ENCODE peak calls at places on chromosomes 4 and X, in five cellular contexts. Y is NCI-H1436, O is M059J, J is transverse colon, D is NCI-H2081. F is an unnamed sample.

GRCh38 chr4:8274772-8275241 is 5.3 kb downstream of the HTRA3 start:
- DNase-seq in Y (no peak), D (no peak), J (peak; percentile 74), O (peak; percentile 61), F (no peak)

GRCh38 chr4:15164571-15164970 is 162.3 kb downstream of the CPEB2 start:
- DNase-seq in O (peak; percentile 76), J (no peak), Y (no peak), D (no peak), F (peak; percentile 42)

GRCh38 chr4:575281-576141 is 584 bp downstream of the TMEM271 start:
- DNase-seq in O (no peak), D (peak; percentile 8), Y (no peak), J (no peak), F (peak; percentile 56)

GRCh38 chrX:56281789-56282188 is 49.6 kb downstream of the KLF8 start:
- DNase-seq in D (no peak), J (no peak), Y (no peak), O (peak; percentile 29), F (peak; percentile 15)

GRCh38 chr4:9709724-9710123 is 71.7 kb upstream of the DRD5 start:
- DNase-seq in O (no peak), D (no peak), Y (no peak), J (no peak), F (no peak)

GRCh38 chr4:147793973-147794690 is 62.2 kb downstream of the ARHGAP10 start:
- DNase-seq in J (no peak), D (no peak), O (no peak), Y (no peak), F (no peak)

GRCh38 chrX:24014388-24015018 is 12.5 kb downstream of the KLHL15 start:
- DNase-seq in D (no peak), J (no peak), Y (no peak), O (no peak), F (no peak)

GRCh38 chr4:139188648-139189416 is 11.8 kb upstream of the ELF2 start:
- DNase-seq in D (no peak), J (no peak), Y (no peak), O (peak; percentile 12), F (peak; percentile 39)

GRCh38 chrX:18424482-18425198 is 768 bp upstream of the CDKL5 start:
- DNase-seq in Y (no peak), D (peak; percentile 37), O (peak; percentile 45), J (peak; percentile 19), F (peak; percentile 61)

GRCh38 chr4:56410247-56410646 is 23.0 kb upstream of the AASDH start:
- DNase-seq in D (peak; percentile 77), O (peak; percentile 97), Y (peak; percentile 80), J (peak; percentile 17), F (peak; percentile 98)

GRCh38 chrX:114619874-114620273 is 36.0 kb downstream of the HTR2C start:
- DNase-seq in D (no peak), O (peak; percentile 10), J (no peak), Y (no peak), F (peak; percentile 13)

GRCh38 chr4:6175426-6175825 is 24.9 kb downstream of the JAKMIP1 start:
- DNase-seq in D (no peak), Y (no peak), O (no peak), J (no peak), F (no peak)

GRCh38 chr4:48930654-48931053 is 24.1 kb upstream of the OCIAD2 start:
- DNase-seq in D (no peak), Y (peak; percentile 4), J (no peak), O (no peak), F (no peak)

GRCh38 chr4:70280567-70280966 is 38.2 kb downstream of the CSN3 start:
- DNase-seq in J (no peak), Y (no peak), D (no peak), O (no peak), F (no peak)

GRCh38 chr4:75995727-75996126 is 5.0 kb upstream of the SDAD1 start:
- DNase-seq in D (peak; percentile 31), O (peak; percentile 38), J (no peak), Y (peak; percentile 43), F (peak; percentile 67)

GRCh38 chr4:38663021-38663800 is 788 bp upstream of the KLF3 start:
- DNase-seq in J (no peak), Y (no peak), D (no peak), O (no peak), F (peak; percentile 32)

GRCh38 chr4:55561884-55562283 is 15.2 kb upstream of the CLOCK start:
- DNase-seq in Y (no peak), D (no peak), J (no peak), O (no peak), F (no peak)

GRCh38 chr4:164866817-164867490 is 10.0 kb upstream of the APELA start:
- DNase-seq in O (no peak), Y (no peak), J (no peak), D (no peak), F (no peak)

GRCh38 chrX:37785569-37785968 is 5.7 kb downstream of the CYBB start:
- DNase-seq in D (no peak), J (no peak), Y (no peak), O (peak; percentile 67), F (peak; percentile 50)

GRCh38 chrX:110454336-110454735 is 95.7 kb downstream of the RTL9 start:
- DNase-seq in J (no peak), O (no peak), Y (no peak), D (no peak), F (no peak)

GRCh38 chr4:99885063-99885664 is 9.1 kb downstream of the LAMTOR3 start:
- DNase-seq in J (no peak), D (peak; percentile 4), O (peak; percentile 43), Y (peak; percentile 18), F (peak; percentile 39)

GRCh38 chr4:182014989-182015388 is 228.2 kb upstream of the TENM3 start:
- DNase-seq in Y (peak; percentile 79), J (no peak), O (no peak), D (no peak), F (no peak)

GRCh38 chr4:3250956-3251690 is 2.2 kb downstream of the MSANTD1 start:
- DNase-seq in O (peak; percentile 54), J (no peak), Y (no peak), D (no peak), F (peak; percentile 83)

GRCh38 chr4:174119051-174119450 is 164.4 kb downstream of the FBXO8 start:
- DNase-seq in O (peak; percentile 72), Y (no peak), D (no peak), J (no peak), F (no peak)

GRCh38 chr4:110970642-110971041 is 347.8 kb upstream of the PITX2 start:
- DNase-seq in Y (peak; percentile 1), D (peak; percentile 15), J (peak; percentile 68), O (peak; percentile 59), F (peak; percentile 68)

GRCh38 chrX:3548743-3549441 is 164.6 kb downstream of the PRKX start:
- DNase-seq in O (peak; percentile 77), D (peak; percentile 26), Y (no peak), J (no peak), F (peak; percentile 43)

GRCh38 chrX:50698944-50699343 is 115.0 kb downstream of the SHROOM4 start:
- DNase-seq in Y (no peak), D (no peak), J (no peak), O (no peak), F (no peak)